ENCODE peak calls at places on chromosomes 6 and 20, in nine cellular contexts. One of them, this sample, is unnamed.

GRCh38 chr6:15348528-15348927 is 102.7 kb downstream of the JARID2 start:
- DNase-seq in fibroblast of the aortic adventitia: no peak
- DNase-seq in naive thymus-derived CD4-positive, alpha-beta T cell: peak; percentile 23
- DNase-seq in thyroid gland: no peak
- DNase-seq in mammary epithelial cell: no peak
- DNase-seq in right atrium auricular region: no peak
- DNase-seq in cardiac fibroblast: no peak
- DNase-seq in epithelial cell of proximal tubule: no peak
- DNase-seq in choroid plexus epithelial cell: no peak
- DNase-seq in this sample: no peak

GRCh38 chr6:3977875-3978711 is 100.8 kb downstream of the FAM217A start:
- DNase-seq in epithelial cell of proximal tubule: no peak
- DNase-seq in cardiac fibroblast: peak; percentile 95
- DNase-seq in right atrium auricular region: peak; percentile 65
- DNase-seq in thyroid gland: peak; percentile 24
- DNase-seq in choroid plexus epithelial cell: peak; percentile 98
- DNase-seq in fibroblast of the aortic adventitia: peak; percentile 93
- DNase-seq in naive thymus-derived CD4-positive, alpha-beta T cell: peak; percentile 56
- DNase-seq in mammary epithelial cell: peak; percentile 56
- DNase-seq in this sample: no peak

GRCh38 chr6:167658106-167658505 is 168.6 kb upstream of the AFDN start:
- DNase-seq in mammary epithelial cell: no peak
- DNase-seq in epithelial cell of proximal tubule: no peak
- DNase-seq in thyroid gland: no peak
- DNase-seq in right atrium auricular region: no peak
- DNase-seq in naive thymus-derived CD4-positive, alpha-beta T cell: no peak
- DNase-seq in fibroblast of the aortic adventitia: no peak
- DNase-seq in choroid plexus epithelial cell: no peak
- DNase-seq in cardiac fibroblast: no peak
- DNase-seq in this sample: peak; percentile 35

GRCh38 chr20:25439328-25439727 is 31.9 kb downstream of the GINS1 start:
- DNase-seq in fibroblast of the aortic adventitia: no peak
- DNase-seq in thyroid gland: no peak
- DNase-seq in cardiac fibroblast: no peak
- DNase-seq in naive thymus-derived CD4-positive, alpha-beta T cell: no peak
- DNase-seq in right atrium auricular region: no peak
- DNase-seq in choroid plexus epithelial cell: no peak
- DNase-seq in epithelial cell of proximal tubule: no peak
- DNase-seq in mammary epithelial cell: no peak
- DNase-seq in this sample: no peak

GRCh38 chr6:91273729-91274128 is 686.9 kb upstream of the MAP3K7 start:
- DNase-seq in epithelial cell of proximal tubule: no peak
- DNase-seq in cardiac fibroblast: no peak
- DNase-seq in choroid plexus epithelial cell: peak; percentile 92
- DNase-seq in right atrium auricular region: no peak
- DNase-seq in thyroid gland: no peak
- DNase-seq in fibroblast of the aortic adventitia: no peak
- DNase-seq in mammary epithelial cell: no peak
- DNase-seq in naive thymus-derived CD4-positive, alpha-beta T cell: no peak
- DNase-seq in this sample: no peak

GRCh38 chr6:109879521-109879920 is 98.6 kb upstream of the GPR6 start:
- DNase-seq in right atrium auricular region: no peak
- DNase-seq in epithelial cell of proximal tubule: no peak
- DNase-seq in thyroid gland: no peak
- DNase-seq in naive thymus-derived CD4-positive, alpha-beta T cell: no peak
- DNase-seq in cardiac fibroblast: no peak
- DNase-seq in mammary epithelial cell: no peak
- DNase-seq in choroid plexus epithelial cell: no peak
- DNase-seq in fibroblast of the aortic adventitia: no peak
- DNase-seq in this sample: no peak

GRCh38 chr20:15930324-15931305 is 642.6 kb downstream of the KIF16B start:
- DNase-seq in naive thymus-derived CD4-positive, alpha-beta T cell: no peak
- DNase-seq in choroid plexus epithelial cell: peak; percentile 72
- DNase-seq in mammary epithelial cell: peak; percentile 61
- DNase-seq in right atrium auricular region: no peak
- DNase-seq in cardiac fibroblast: peak; percentile 31
- DNase-seq in epithelial cell of proximal tubule: peak; percentile 77
- DNase-seq in thyroid gland: no peak
- DNase-seq in fibroblast of the aortic adventitia: no peak
- DNase-seq in this sample: no peak

GRCh38 chr20:35271904-35272303 is 6.0 kb downstream of the MMP24OS start:
- DNase-seq in fibroblast of the aortic adventitia: peak; percentile 33
- DNase-seq in cardiac fibroblast: peak; percentile 89
- DNase-seq in thyroid gland: no peak
- DNase-seq in choroid plexus epithelial cell: peak; percentile 55
- DNase-seq in right atrium auricular region: no peak
- DNase-seq in epithelial cell of proximal tubule: no peak
- DNase-seq in naive thymus-derived CD4-positive, alpha-beta T cell: no peak
- DNase-seq in mammary epithelial cell: peak; percentile 17
- DNase-seq in this sample: no peak

GRCh38 chr6:169752074-169752623 is 727 bp downstream of the ERMARD start:
- DNase-seq in thyroid gland: no peak
- DNase-seq in cardiac fibroblast: no peak
- DNase-seq in mammary epithelial cell: no peak
- DNase-seq in naive thymus-derived CD4-positive, alpha-beta T cell: peak; percentile 5
- DNase-seq in choroid plexus epithelial cell: no peak
- DNase-seq in right atrium auricular region: no peak
- DNase-seq in epithelial cell of proximal tubule: no peak
- DNase-seq in fibroblast of the aortic adventitia: no peak
- DNase-seq in this sample: no peak

GRCh38 chr6:15662246-15663056 is at the start of gene DTNBP1:
- DNase-seq in choroid plexus epithelial cell: peak; percentile 30
- DNase-seq in right atrium auricular region: peak; percentile 68
- DNase-seq in cardiac fibroblast: peak; percentile 32
- DNase-seq in fibroblast of the aortic adventitia: peak; percentile 17
- DNase-seq in epithelial cell of proximal tubule: no peak
- DNase-seq in thyroid gland: peak; percentile 85
- DNase-seq in naive thymus-derived CD4-positive, alpha-beta T cell: peak; percentile 83
- DNase-seq in mammary epithelial cell: peak; percentile 64
- DNase-seq in this sample: peak; percentile 97

GRCh38 chr6:33672808-33673207 is 38.7 kb downstream of the UQCC2 start:
- DNase-seq in cardiac fibroblast: peak; percentile 97
- DNase-seq in mammary epithelial cell: peak; percentile 88
- DNase-seq in choroid plexus epithelial cell: peak; percentile 92
- DNase-seq in epithelial cell of proximal tubule: peak; percentile 61
- DNase-seq in naive thymus-derived CD4-positive, alpha-beta T cell: no peak
- DNase-seq in fibroblast of the aortic adventitia: peak; percentile 96
- DNase-seq in thyroid gland: peak; percentile 43
- DNase-seq in right atrium auricular region: peak; percentile 78
- DNase-seq in this sample: no peak

GRCh38 chr6:157148391-157149323 is 174.7 kb downstream of the TMEM242 start:
- DNase-seq in fibroblast of the aortic adventitia: peak; percentile 90
- DNase-seq in choroid plexus epithelial cell: peak; percentile 97
- DNase-seq in right atrium auricular region: no peak
- DNase-seq in thyroid gland: no peak
- DNase-seq in cardiac fibroblast: peak; percentile 98
- DNase-seq in mammary epithelial cell: peak; percentile 88
- DNase-seq in naive thymus-derived CD4-positive, alpha-beta T cell: no peak
- DNase-seq in epithelial cell of proximal tubule: peak; percentile 82
- DNase-seq in this sample: no peak

DNA sequence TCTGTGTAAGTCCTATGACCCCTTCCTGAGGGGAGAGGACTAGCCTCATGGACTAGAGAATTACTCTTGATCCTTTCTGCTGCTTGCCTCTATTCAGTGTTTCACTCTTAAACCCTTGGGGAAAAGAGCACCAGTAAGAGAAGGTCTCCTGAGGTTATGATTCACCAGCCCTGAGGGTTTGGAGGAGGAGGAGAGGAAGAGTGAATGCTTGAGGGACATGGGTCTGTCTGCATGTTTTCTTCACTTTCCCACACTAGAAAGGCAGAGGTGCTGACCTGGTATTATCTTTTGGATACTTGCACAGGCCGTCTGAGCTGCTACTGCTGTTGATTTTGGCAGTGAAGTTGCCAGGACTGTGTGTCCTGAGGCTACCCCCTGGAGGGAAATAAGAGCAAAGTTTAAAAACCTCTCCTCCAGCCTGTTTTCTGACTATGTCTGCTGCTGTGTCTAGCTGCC is 78.3 kb downstream of the CD109 start:
- DNase-seq in cardiac fibroblast: peak; percentile 99
- DNase-seq in epithelial cell of proximal tubule: peak; percentile 61
- DNase-seq in mammary epithelial cell: peak; percentile 87
- DNase-seq in choroid plexus epithelial cell: peak; percentile 100
- DNase-seq in naive thymus-derived CD4-positive, alpha-beta T cell: no peak
- DNase-seq in thyroid gland: peak; percentile 7
- DNase-seq in fibroblast of the aortic adventitia: peak; percentile 87
- DNase-seq in right atrium auricular region: no peak
- DNase-seq in this sample: no peak
- H3K4me3 ChIP-seq in cardiac fibroblast: no peak overlapping the region
- H3K4me3 ChIP-seq in epithelial cell of proximal tubule: no peak overlapping the region
- H3K4me3 ChIP-seq in mammary epithelial cell: no peak overlapping the region
- H3K4me3 ChIP-seq in choroid plexus epithelial cell: no peak overlapping the region
- H3K4me3 ChIP-seq in naive thymus-derived CD4-positive, alpha-beta T cell: no peak overlapping the region
- H3K4me3 ChIP-seq in thyroid gland: no peak overlapping the region
- H3K4me3 ChIP-seq in fibroblast of the aortic adventitia: no peak overlapping the region
- H3K4me3 ChIP-seq in right atrium auricular region: no peak overlapping the region
- H3K4me3 ChIP-seq in this sample: no peak overlapping the region

DNA sequence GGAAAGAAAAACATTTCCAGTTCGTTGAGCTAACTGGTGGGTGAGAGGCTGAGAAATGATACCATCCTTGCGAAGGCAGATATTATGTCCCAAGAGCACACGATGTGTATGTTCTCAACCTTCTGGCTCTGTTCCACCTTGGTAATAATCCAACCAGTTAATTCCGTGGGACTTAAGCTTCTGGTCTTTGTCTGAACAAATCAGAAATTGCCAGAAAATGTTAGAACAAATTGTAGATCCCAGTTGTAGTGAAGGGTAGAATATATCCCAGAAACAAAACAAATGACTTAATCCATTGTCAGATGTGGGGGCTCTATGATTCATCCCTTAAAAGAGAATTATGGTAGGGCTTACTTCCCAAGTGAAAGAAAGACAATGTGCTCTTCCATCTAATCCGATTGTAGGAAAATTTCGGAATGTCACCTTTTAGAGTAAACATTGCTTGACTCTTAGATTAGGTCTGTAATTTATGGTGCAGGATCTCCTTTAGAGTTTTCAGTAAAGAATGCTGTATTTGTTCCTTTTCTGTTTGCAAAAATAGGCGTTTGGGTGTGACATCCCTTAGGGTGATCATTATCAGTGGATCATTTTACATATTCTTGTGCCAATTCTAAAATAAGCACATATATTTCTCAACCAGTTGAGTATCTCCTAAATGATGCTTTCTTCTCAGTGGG is 234.5 kb upstream of the ZNF217 start:
- DNase-seq in choroid plexus epithelial cell: peak; percentile 100
- DNase-seq in naive thymus-derived CD4-positive, alpha-beta T cell: no peak
- DNase-seq in cardiac fibroblast: peak; percentile 100
- DNase-seq in fibroblast of the aortic adventitia: peak; percentile 99
- DNase-seq in thyroid gland: no peak
- DNase-seq in epithelial cell of proximal tubule: peak; percentile 98
- DNase-seq in right atrium auricular region: no peak
- DNase-seq in mammary epithelial cell: peak; percentile 91
- DNase-seq in this sample: no peak
- H3K4me3 ChIP-seq in choroid plexus epithelial cell: peak overlapping the region; percentile 20
- H3K4me3 ChIP-seq in naive thymus-derived CD4-positive, alpha-beta T cell: peak overlapping the region; percentile 52
- H3K4me3 ChIP-seq in cardiac fibroblast: peak overlapping the region; percentile 30
- H3K4me3 ChIP-seq in fibroblast of the aortic adventitia: peak overlapping the region; percentile 53
- H3K4me3 ChIP-seq in thyroid gland: no peak overlapping the region
- H3K4me3 ChIP-seq in epithelial cell of proximal tubule: no peak overlapping the region
- H3K4me3 ChIP-seq in right atrium auricular region: no peak overlapping the region
- H3K4me3 ChIP-seq in mammary epithelial cell: no peak overlapping the region
- H3K4me3 ChIP-seq in this sample: no peak overlapping the region

GRCh38 chr6:53692172-53692571 is 26.6 kb upstream of the KLHL31 start:
- DNase-seq in right atrium auricular region: no peak
- DNase-seq in mammary epithelial cell: no peak
- DNase-seq in fibroblast of the aortic adventitia: no peak
- DNase-seq in cardiac fibroblast: no peak
- DNase-seq in naive thymus-derived CD4-positive, alpha-beta T cell: no peak
- DNase-seq in epithelial cell of proximal tubule: no peak
- DNase-seq in thyroid gland: no peak
- DNase-seq in choroid plexus epithelial cell: no peak
- DNase-seq in this sample: no peak

GRCh38 chr6:53691252-53691651 is 25.7 kb upstream of the KLHL31 start:
- DNase-seq in right atrium auricular region: no peak
- DNase-seq in thyroid gland: no peak
- DNase-seq in mammary epithelial cell: no peak
- DNase-seq in epithelial cell of proximal tubule: no peak
- DNase-seq in cardiac fibroblast: no peak
- DNase-seq in fibroblast of the aortic adventitia: no peak
- DNase-seq in naive thymus-derived CD4-positive, alpha-beta T cell: no peak
- DNase-seq in choroid plexus epithelial cell: no peak
- DNase-seq in this sample: no peak

GRCh38 chr6:53694800-53695394 is 29.3 kb upstream of the KLHL31 start:
- DNase-seq in choroid plexus epithelial cell: no peak
- DNase-seq in epithelial cell of proximal tubule: no peak
- DNase-seq in mammary epithelial cell: no peak
- DNase-seq in fibroblast of the aortic adventitia: no peak
- DNase-seq in right atrium auricular region: no peak
- DNase-seq in cardiac fibroblast: no peak
- DNase-seq in thyroid gland: no peak
- DNase-seq in naive thymus-derived CD4-positive, alpha-beta T cell: no peak
- DNase-seq in this sample: no peak

GRCh38 chr6:53696351-53696750 is 30.8 kb upstream of the KLHL31 start:
- DNase-seq in fibroblast of the aortic adventitia: no peak
- DNase-seq in cardiac fibroblast: no peak
- DNase-seq in epithelial cell of proximal tubule: no peak
- DNase-seq in thyroid gland: peak; percentile 65
- DNase-seq in naive thymus-derived CD4-positive, alpha-beta T cell: no peak
- DNase-seq in mammary epithelial cell: no peak
- DNase-seq in right atrium auricular region: no peak
- DNase-seq in choroid plexus epithelial cell: no peak
- DNase-seq in this sample: no peak

GRCh38 chr6:53691667-53692133 is 26.1 kb upstream of the KLHL31 start:
- DNase-seq in naive thymus-derived CD4-positive, alpha-beta T cell: no peak
- DNase-seq in cardiac fibroblast: no peak
- DNase-seq in mammary epithelial cell: peak; percentile 36
- DNase-seq in thyroid gland: no peak
- DNase-seq in fibroblast of the aortic adventitia: peak; percentile 14
- DNase-seq in epithelial cell of proximal tubule: no peak
- DNase-seq in choroid plexus epithelial cell: no peak
- DNase-seq in right atrium auricular region: no peak
- DNase-seq in this sample: no peak
- H3K4me3 ChIP-seq in naive thymus-derived CD4-positive, alpha-beta T cell: no peak overlapping the region
- H3K4me3 ChIP-seq in cardiac fibroblast: no peak overlapping the region
- H3K4me3 ChIP-seq in mammary epithelial cell: no peak overlapping the region
- H3K4me3 ChIP-seq in thyroid gland: no peak overlapping the region
- H3K4me3 ChIP-seq in fibroblast of the aortic adventitia: no peak overlapping the region
- H3K4me3 ChIP-seq in epithelial cell of proximal tubule: no peak overlapping the region
- H3K4me3 ChIP-seq in choroid plexus epithelial cell: no peak overlapping the region
- H3K4me3 ChIP-seq in right atrium auricular region: no peak overlapping the region
- H3K4me3 ChIP-seq in this sample: no peak overlapping the region

GRCh38 chr6:22020299-22020998 is 276.4 kb downstream of the PRL start:
- DNase-seq in cardiac fibroblast: no peak
- DNase-seq in right atrium auricular region: no peak
- DNase-seq in fibroblast of the aortic adventitia: no peak
- DNase-seq in epithelial cell of proximal tubule: no peak
- DNase-seq in thyroid gland: no peak
- DNase-seq in naive thymus-derived CD4-positive, alpha-beta T cell: no peak
- DNase-seq in choroid plexus epithelial cell: no peak
- DNase-seq in mammary epithelial cell: no peak
- DNase-seq in this sample: no peak
- H3K4me3 ChIP-seq in cardiac fibroblast: no peak overlapping the region
- H3K4me3 ChIP-seq in right atrium auricular region: no peak overlapping the region
- H3K4me3 ChIP-seq in fibroblast of the aortic adventitia: no peak overlapping the region
- H3K4me3 ChIP-seq in epithelial cell of proximal tubule: no peak overlapping the region
- H3K4me3 ChIP-seq in thyroid gland: no peak overlapping the region
- H3K4me3 ChIP-seq in naive thymus-derived CD4-positive, alpha-beta T cell: no peak overlapping the region
- H3K4me3 ChIP-seq in choroid plexus epithelial cell: no peak overlapping the region
- H3K4me3 ChIP-seq in mammary epithelial cell: no peak overlapping the region
- H3K4me3 ChIP-seq in this sample: no peak overlapping the region

GRCh38 chr20:845226-845868 is 11.8 kb downstream of the FAM110A start:
- DNase-seq in epithelial cell of proximal tubule: no peak
- DNase-seq in mammary epithelial cell: no peak
- DNase-seq in cardiac fibroblast: no peak
- DNase-seq in choroid plexus epithelial cell: no peak
- DNase-seq in thyroid gland: no peak
- DNase-seq in fibroblast of the aortic adventitia: no peak
- DNase-seq in right atrium auricular region: no peak
- DNase-seq in naive thymus-derived CD4-positive, alpha-beta T cell: no peak
- DNase-seq in this sample: peak; percentile 83
- H3K4me3 ChIP-seq in epithelial cell of proximal tubule: no peak overlapping the region
- H3K4me3 ChIP-seq in mammary epithelial cell: peak overlapping the region; percentile 14
- H3K4me3 ChIP-seq in cardiac fibroblast: no peak overlapping the region
- H3K4me3 ChIP-seq in choroid plexus epithelial cell: no peak overlapping the region
- H3K4me3 ChIP-seq in thyroid gland: no peak overlapping the region
- H3K4me3 ChIP-seq in fibroblast of the aortic adventitia: no peak overlapping the region
- H3K4me3 ChIP-seq in right atrium auricular region: no peak overlapping the region
- H3K4me3 ChIP-seq in naive thymus-derived CD4-positive, alpha-beta T cell: peak overlapping the region; percentile 75
- H3K4me3 ChIP-seq in this sample: peak overlapping the region; percentile 79

This sample was measured in spleen.